ENCODE peak calls at places on chromosomes 7 and 10, in four cellular contexts. Z is PC-3, I is mammary epithelial cell, G is fibroblast of lung. P is an unnamed sample.

GRCh38 chr10:90602815-90603600 is 254.8 kb downstream of the HTR7 start:
- DNase-seq in G (peak; percentile 50), I (peak; percentile 68), Z (peak; percentile 40), P (peak; percentile 68)

GRCh38 chr10:9211228-9211627 is 1156.7 kb downstream of the GATA3 start:
- DNase-seq in G (peak; percentile 9), Z (peak; percentile 25), I (no peak), P (peak; percentile 17)

GRCh38 chr7:113004726-113005454 is 81.7 kb downstream of the GPR85 start:
- DNase-seq in Z (no peak), I (no peak), G (no peak), P (no peak)

GRCh38 chr10:34094146-34094696 is 720.9 kb downstream of the PARD3 start:
- DNase-seq in Z (no peak), G (no peak), I (no peak), P (no peak)

GRCh38 chr7:5567810-5568209 is 144.2 kb upstream of the TNRC18 start:
- DNase-seq in Z (no peak), G (no peak), I (no peak), P (peak; percentile 26)

GRCh38 chr10:5391780-5392179 is 12.8 kb downstream of the TUBAL3 start:
- DNase-seq in Z (no peak), G (no peak), I (no peak), P (no peak)

GRCh38 chr10:87092356-87092860 is 2.2 kb downstream of the GLUD1 start:
- DNase-seq in G (peak; percentile 62), Z (peak; percentile 49), I (peak; percentile 31), P (peak; percentile 69)

GRCh38 chr10:3036605-3037004 is 30.7 kb upstream of the PFKP start:
- DNase-seq in G (no peak), I (no peak), Z (no peak), P (no peak)

GRCh38 chr10:125773702-125774101 is 1.9 kb downstream of the MMP21 start:
- DNase-seq in G (no peak), Z (no peak), I (no peak), P (no peak)
- H3K4me3 ChIP-seq in G (no peak overlapping the region), Z (no peak overlapping the region), I (no peak overlapping the region), P (no peak overlapping the region)

GRCh38 chr7:35468606-35469005 is 214.7 kb upstream of the TBX20 start:
- DNase-seq in Z (no peak), G (no peak), I (no peak), P (no peak)
- H2AFZ ChIP-seq in Z (no peak overlapping the region), G (no peak overlapping the region), I (no peak overlapping the region), P (no peak overlapping the region)

GRCh38 chr10:77887631-77888355 is 38.8 kb downstream of the DLG5 start:
- DNase-seq in I (no peak), Z (peak; percentile 42), G (peak; percentile 13), P (no peak)
- H3K4me3 ChIP-seq in I (peak overlapping the region; percentile 22), Z (no peak overlapping the region), G (peak overlapping the region; percentile 22), P (peak overlapping the region; percentile 71)

DNA sequence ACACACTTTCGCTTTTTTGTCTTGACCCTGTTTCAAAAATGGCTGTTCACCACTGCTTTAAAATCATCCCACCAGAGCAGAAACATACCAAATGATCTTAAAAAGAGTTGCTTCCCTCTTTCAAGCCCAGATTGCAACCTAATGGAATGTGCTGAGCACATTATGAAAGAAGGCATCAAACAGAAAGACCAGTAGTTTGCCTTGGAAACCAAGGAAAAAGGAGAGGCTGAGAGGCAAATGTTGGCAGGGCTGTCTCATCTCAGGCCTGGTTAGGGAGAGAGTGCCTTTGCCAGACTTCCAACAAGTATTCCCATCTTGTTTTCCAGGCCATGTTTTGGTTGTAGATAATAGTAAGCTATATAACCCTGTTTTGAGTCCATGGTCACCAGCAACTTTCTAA is 64.3 kb downstream of the ABCB4 start:
- DNase-seq in I (no peak), Z (no peak), G (no peak), P (no peak)
- H2AFZ ChIP-seq in I (no peak overlapping the region), Z (no peak overlapping the region), G (no peak overlapping the region), P (no peak overlapping the region)

DNA sequence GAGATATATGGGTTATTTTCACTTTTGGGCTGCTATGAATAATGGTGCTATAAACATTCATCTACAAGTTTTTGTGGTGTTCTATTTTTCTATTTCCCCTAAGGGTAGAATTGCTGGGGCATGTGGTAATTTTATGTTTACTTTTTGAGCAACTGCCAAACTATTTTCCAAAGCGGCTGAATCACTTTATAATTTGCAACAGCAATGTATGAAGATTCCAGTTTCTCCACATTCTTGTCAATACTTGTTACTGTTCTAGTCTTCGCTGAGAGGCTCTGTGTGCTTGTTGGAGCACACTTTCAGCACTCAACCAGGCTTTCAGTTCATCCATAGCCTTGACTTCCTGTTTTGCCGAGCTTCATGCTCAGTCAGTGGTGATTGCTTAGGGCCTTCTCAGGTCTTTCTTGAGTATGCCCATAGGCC is 39.0 kb downstream of the ADK start:
- DNase-seq in Z (peak; percentile 100), G (peak; percentile 88), I (peak; percentile 98), P (peak; percentile 90)
- H3K4me3 ChIP-seq in Z (peak overlapping the region; percentile 58), G (peak overlapping the region; percentile 44), I (peak overlapping the region; percentile 51), P (no peak overlapping the region)

DNA sequence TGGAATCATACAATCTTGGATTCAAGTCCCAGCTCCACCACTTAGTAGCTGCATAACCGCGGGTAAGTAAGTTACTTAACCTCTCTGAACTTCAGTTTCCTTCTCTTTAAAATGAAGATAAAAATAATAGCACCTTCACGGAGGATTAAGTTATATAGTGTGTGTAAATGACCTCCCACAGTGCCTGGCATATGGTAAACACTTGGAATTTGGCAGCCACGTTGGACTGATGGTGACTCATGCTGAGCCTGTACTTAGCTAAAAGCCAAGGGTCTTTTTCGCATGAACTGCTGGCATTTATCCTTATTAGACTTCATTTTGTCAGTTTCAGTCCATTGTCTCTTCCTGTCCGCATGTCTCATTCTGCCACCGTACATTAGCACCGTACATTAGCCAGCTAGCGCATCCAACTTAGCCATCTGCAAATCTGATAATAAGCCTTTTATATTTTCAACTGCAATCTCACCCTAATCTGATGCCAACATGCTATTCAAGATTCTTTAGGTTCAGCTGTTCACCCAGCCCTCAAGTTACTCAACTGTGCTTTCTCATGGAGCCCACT is 11.2 kb downstream of the SLC13A4 start:
- DNase-seq in I (peak; percentile 7), G (peak; percentile 94), Z (peak; percentile 85), P (peak; percentile 59)
- H2AFZ ChIP-seq in I (no peak overlapping the region), G (no peak overlapping the region), Z (no peak overlapping the region), P (no peak overlapping the region)

DNA sequence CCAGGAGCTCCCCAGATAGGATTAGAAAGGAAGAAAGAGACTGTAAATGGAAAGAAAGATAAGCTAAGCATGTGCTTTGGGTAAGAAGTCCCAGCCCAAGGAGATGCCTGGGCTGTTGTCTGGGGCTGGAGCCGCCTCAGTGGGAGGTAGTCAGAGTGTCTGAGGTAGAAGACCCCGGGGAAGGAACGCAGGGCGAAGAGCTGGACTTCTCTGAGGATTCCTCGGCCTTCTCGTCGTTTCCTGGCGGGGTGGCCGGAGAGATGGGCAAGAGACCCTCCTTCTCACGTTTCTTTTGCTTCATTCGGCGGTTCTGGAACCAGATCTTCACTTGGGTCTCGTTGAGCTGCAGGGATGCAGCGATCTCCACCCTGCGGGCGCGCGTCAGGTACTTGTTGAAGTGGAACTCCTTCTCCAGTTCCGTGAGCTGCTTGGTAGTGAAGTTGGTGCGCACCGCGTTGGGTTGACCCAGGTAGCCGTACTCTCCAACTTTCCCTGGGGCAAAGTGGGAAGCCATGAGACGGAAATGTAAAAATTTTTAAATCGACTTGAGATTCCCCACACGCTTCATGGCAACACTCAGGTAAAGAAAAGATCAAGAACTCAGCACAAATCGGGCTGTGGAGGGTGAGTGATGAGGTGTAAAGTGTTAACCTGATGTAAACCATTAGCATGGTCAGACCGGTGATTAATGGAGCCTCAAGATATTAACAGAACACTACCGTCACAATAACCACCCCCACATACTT is 1.3 kb downstream of the HOXA1 start:
- DNase-seq in Z (no peak), I (no peak), G (no peak), P (no peak)
- H3K4me3 ChIP-seq in Z (no peak overlapping the region), I (peak overlapping the region; percentile 97), G (peak overlapping the region; percentile 93), P (no peak overlapping the region)

GRCh38 chr7:141073173-141073640 is 657 bp upstream of the TMEM178B start:
- DNase-seq in I (no peak), Z (peak; percentile 7), G (peak; percentile 29), P (peak; percentile 50)
- H2AFZ ChIP-seq in I (peak overlapping the region; percentile 33), Z (peak overlapping the region; percentile 85), G (no peak overlapping the region), P (peak overlapping the region; percentile 68)

P was measured in mesenchymal stem cell.